ENCODE peak calls at places on chromosomes 4 and X, in ten cellular contexts. N, L, I, M, O, V, J, Y, K and D are unnamed samples.

GRCh38 chrX:47093248-47093647 is 15.0 kb downstream of the RGN start:
- DNase-seq in O (no peak), I (no peak), V (no peak), Y (peak), L (peak), N (no peak), M (no peak), J (no peak), K (no peak), D (no peak)

GRCh38 chr4:79421483-79421882 is 13.5 kb upstream of the GK2 start:
- DNase-seq in I (no peak), K (no peak), L (no peak), Y (no peak), O (no peak), V (no peak), N (no peak), M (no peak), J (no peak), D (no peak)

GRCh38 chr4:2105559-2105958 is 46.4 kb downstream of the NAT8L start:
- DNase-seq in V (no peak), L (no peak), O (no peak), K (no peak), I (no peak), J (no peak), N (no peak), M (no peak), Y (no peak), D (no peak)

GRCh38 chr4:119666653-119667091 is 38.1 kb upstream of the PDE5A start:
- DNase-seq in V (no peak), J (no peak), K (no peak), I (no peak), M (no peak), Y (peak), O (no peak), L (no peak), N (peak), D (no peak)

GRCh38 chr4:108303488-108304177 is 134.9 kb upstream of the LEF1 start:
- DNase-seq in O (no peak), L (no peak), K (no peak), J (no peak), V (no peak), N (no peak), M (no peak), Y (no peak), I (no peak), D (no peak)

GRCh38 chr4:89708903-89709361 is 128.0 kb downstream of the SNCA start:
- DNase-seq in K (no peak), N (no peak), M (no peak), O (no peak), V (no peak), Y (no peak), J (no peak), I (peak), L (no peak), D (peak)

GRCh38 chr4:134610956-134611355 is 409.4 kb upstream of the PABPC4L start:
- DNase-seq in N (no peak), K (no peak), M (no peak), O (no peak), L (no peak), I (no peak), V (no peak), Y (no peak), J (no peak), D (no peak)

GRCh38 chrX:41661366-41662095 is 27.2 kb upstream of the GPR34 start:
- DNase-seq in O (no peak), M (no peak), J (no peak), K (no peak), V (no peak), N (no peak), I (no peak), L (no peak), Y (no peak), D (no peak)

GRCh38 chrX:9515464-9515863 is 50.6 kb downstream of the TBL1X start:
- DNase-seq in K (no peak), M (no peak), I (no peak), N (no peak), O (no peak), Y (no peak), V (no peak), J (no peak), L (no peak), D (no peak)

GRCh38 chrX:120664081-120664480 is 34.2 kb upstream of the C1GALT1C1 start:
- DNase-seq in M (no peak), I (no peak), V (no peak), N (no peak), O (no peak), J (no peak), K (no peak), L (peak), Y (no peak), D (no peak)

GRCh38 chrX:98380106-98380505 is 1496.4 kb downstream of the RPA4 start:
- DNase-seq in J (no peak), M (no peak), O (no peak), I (no peak), N (no peak), L (no peak), K (no peak), Y (peak), V (peak), D (no peak)

GRCh38 chrX:86133761-86134160 is 14.5 kb upstream of the DACH2 start:
- DNase-seq in K (no peak), M (no peak), Y (no peak), I (no peak), N (no peak), L (no peak), O (no peak), J (no peak), V (no peak), D (no peak)

DNA sequence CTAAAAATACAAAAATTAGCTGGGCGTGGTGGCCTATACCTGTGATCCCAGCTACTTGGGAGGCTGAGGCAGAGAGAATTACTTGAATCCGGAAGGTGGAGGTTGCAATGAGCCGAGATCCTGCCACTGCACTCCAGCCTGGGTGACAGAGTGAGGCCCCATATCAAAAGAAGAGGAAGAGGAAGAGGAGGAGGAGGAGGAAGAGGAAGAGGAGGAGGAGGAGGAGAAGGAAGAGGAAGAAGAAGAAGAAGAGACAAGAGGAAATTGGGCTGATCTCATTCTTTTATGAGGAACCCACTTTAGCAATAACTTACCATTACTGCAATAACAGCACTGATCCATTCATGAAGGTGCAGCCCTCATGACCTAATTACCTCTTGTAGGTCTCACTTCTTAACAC is 138.9 kb upstream of the GIMD1 start:
- DNase-seq in J (no peak), I (no peak), Y (no peak), K (no peak), L (no peak), N (no peak), O (no peak), V (no peak), M (no peak), D (no peak)
- H3K27ac ChIP-seq in J (no peak), I (no peak), Y (no peak), K (no peak), L (no peak), N (no peak), O (no peak), V (no peak), M (no peak), D (no peak)

DNA sequence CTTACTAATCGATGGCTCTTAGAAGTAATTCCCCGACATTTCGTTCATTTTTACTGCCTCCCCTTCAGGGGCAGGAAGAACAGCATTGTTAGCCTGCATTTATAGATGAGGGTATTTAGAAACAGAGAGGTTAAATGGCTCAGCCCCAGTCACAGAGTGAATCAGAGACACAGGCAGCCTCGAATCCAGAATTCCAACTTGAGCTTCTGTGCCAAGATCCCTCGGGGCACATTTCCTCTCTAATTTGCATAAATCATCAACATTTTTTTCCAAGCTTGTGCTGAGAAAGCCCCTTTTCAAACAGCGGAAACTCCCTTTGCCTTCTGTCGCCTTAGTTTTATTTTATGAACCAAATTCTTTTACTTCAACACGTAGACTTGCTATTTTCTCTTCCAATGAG is 91.3 kb upstream of the BCOR start:
- DNase-seq in N (no peak), Y (no peak), M (no peak), I (no peak), O (no peak), J (no peak), L (no peak), K (no peak), V (no peak), D (no peak)
- H3K27ac ChIP-seq in N (no peak), Y (no peak), M (no peak), I (no peak), O (no peak), J (no peak), L (no peak), K (no peak), V (no peak), D (no peak)

DNA sequence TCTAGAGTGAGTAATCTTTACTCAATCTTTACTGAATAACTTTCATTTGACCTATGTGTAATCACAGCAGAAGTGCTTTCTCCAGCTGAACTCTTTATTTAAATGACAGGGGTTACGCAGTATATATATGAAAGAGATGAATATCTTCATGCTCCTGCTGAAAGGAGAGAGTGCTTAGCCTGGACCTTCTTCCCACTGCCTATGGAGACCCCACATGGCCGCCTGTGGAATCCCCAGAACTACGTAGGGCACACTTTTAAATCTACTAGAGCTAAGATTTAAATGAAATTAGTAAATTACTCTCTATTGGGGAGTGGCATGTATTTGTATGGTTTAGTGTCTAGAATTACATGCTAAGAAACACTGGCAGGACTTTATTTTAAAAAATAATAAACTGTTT is 391.2 kb downstream of the ANKRD50 start:
- DNase-seq in M (no peak), L (no peak), V (peak), I (no peak), K (no peak), J (no peak), N (no peak), Y (peak), O (no peak), D (no peak)
- H3K27ac ChIP-seq in M (no peak), L (no peak), V (no peak), I (no peak), K (no peak), J (no peak), N (no peak), Y (no peak), O (no peak), D (no peak)

GRCh38 chr4:38987491-38987890 is 44.7 kb downstream of the TMEM156 start:
- DNase-seq in Y (no peak), L (no peak), K (no peak), O (no peak), J (no peak), N (no peak), I (no peak), V (no peak), M (no peak), D (no peak)

GRCh38 chr4:38994135-38994534 is 38.1 kb downstream of the TMEM156 start:
- DNase-seq in Y (no peak), L (no peak), K (no peak), J (no peak), M (no peak), O (no peak), V (no peak), I (no peak), N (no peak), D (no peak)

GRCh38 chr4:38993683-38994082 is 38.5 kb downstream of the TMEM156 start:
- DNase-seq in L (no peak), O (no peak), M (no peak), K (no peak), J (no peak), I (no peak), Y (no peak), N (no peak), V (no peak), D (no peak)

GRCh38 chr4:38989487-38989886 is 42.7 kb downstream of the TMEM156 start:
- DNase-seq in N (no peak), J (no peak), Y (no peak), V (no peak), M (no peak), K (no peak), O (no peak), I (no peak), L (no peak), D (no peak)

DNA sequence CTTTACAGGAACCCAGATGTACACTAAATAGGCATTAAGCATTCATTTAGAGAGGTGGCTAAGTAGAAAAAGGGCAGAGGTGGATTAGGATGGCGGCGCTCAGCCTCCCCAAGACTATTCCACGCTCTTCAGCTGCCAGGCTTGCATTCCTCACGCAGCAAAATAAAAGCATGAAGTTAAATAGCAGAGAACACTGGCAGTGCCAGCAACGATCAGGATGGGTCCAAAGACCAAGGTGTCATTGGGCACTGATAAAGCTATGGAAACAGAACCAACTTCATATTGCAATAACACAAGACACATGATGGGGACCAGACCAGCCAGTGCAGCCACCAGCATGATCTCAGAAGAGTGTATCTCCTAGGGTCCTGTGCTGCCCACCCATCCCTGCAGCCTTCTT is 42.0 kb downstream of the TMEM156 start:
- DNase-seq in I (no peak), M (no peak), Y (no peak), V (no peak), O (no peak), K (no peak), J (no peak), N (no peak), L (no peak), D (no peak)
- H3K27ac ChIP-seq in I (no peak), M (no peak), Y (no peak), V (no peak), O (no peak), K (no peak), J (no peak), N (no peak), L (no peak), D (no peak)

DNA sequence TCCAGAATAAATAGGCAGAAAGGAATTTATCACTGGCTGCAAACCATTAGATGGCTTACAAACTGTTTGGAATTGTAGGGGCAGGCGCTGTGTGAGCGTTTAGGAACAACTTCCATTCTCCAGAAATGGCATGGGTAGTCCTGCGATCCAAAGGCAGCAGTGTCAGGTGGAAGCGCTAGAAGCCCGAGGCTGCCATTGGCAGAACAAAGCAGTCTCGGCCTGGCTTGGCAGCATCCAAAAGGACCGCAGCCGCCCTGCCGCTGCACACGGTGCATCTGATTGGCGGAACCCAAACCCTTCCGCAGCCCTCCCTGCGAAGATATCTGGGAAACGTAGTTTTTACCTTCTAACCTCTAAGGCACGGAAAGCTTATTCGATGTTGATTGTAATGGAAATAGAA is 23.6 kb upstream of the YTHDC1 start:
- DNase-seq in Y (peak), O (peak), V (peak), K (peak), M (peak), N (peak), I (peak), J (peak), L (peak), D (peak)
- H3K27ac ChIP-seq in Y (no peak), O (no peak), V (no peak), K (no peak), M (no peak), N (no peak), I (no peak), J (no peak), L (no peak), D (no peak)

GRCh38 chr4:184329235-184330007 is 111.7 kb upstream of the ENPP6 start:
- DNase-seq in J (no peak), K (no peak), Y (no peak), N (no peak), I (no peak), O (no peak), V (peak), L (no peak), M (no peak), D (no peak)

GRCh38 chr4:184324939-184325477 is 107.3 kb upstream of the ENPP6 start:
- DNase-seq in I (no peak), Y (no peak), V (no peak), O (no peak), K (no peak), L (no peak), M (no peak), J (no peak), N (no peak), D (no peak)

GRCh38 chr4:184328022-184328736 is 110.5 kb upstream of the ENPP6 start:
- DNase-seq in Y (no peak), J (no peak), O (no peak), N (no peak), M (no peak), L (no peak), V (peak), I (no peak), K (no peak), D (no peak)

GRCh38 chr4:184331155-184331995 is 113.7 kb upstream of the ENPP6 start:
- DNase-seq in J (no peak), O (no peak), M (no peak), L (no peak), I (no peak), K (no peak), N (no peak), Y (no peak), V (peak), D (no peak)

DNA sequence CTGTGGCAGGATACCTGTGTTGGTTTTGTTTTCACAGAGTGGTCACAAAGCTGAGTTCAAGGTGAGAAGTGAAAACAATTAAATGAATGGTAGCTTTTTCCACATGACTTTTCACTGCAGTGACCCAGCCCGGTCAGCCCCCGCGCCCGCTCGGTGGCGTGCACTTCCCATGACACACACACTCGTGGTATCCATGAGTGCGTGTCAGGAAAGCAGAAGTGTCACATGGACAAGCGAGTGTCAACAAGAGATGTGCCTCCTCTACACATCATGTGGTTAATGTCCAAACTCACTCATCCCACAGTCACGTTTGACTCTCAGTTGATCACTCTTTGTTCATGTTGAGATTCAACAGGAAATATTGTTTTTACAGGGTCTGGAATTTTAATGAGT is 112.3 kb upstream of the ENPP6 start:
- DNase-seq in K (no peak), I (no peak), O (peak), N (no peak), V (no peak), L (no peak), Y (no peak), M (no peak), J (no peak), D (peak)
- H3K27ac ChIP-seq in K (no peak), I (no peak), O (peak), N (no peak), V (no peak), L (no peak), Y (no peak), M (no peak), J (no peak), D (no peak)

DNA sequence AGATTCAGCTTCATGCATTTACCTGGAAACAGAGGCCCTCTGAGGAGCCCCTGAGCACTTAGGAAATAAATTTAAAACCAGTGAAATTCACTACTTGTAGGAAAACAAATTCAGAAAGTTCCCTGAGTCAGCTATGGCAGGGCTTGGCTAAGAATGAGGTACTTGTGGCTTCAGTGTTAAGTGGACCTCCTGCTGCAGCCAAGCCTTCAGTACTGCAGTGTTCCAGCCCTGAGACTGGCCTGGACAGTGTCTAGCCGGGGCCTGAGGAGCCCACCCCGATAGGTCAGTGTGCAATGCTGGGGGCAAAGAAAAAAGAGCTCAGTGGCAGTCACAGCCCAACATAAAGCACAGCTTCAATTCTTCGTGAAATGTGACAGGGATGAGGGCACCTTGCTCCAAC is 41.9 kb downstream of the F11 start:
- DNase-seq in M (no peak), J (no peak), Y (no peak), K (no peak), V (no peak), L (no peak), I (no peak), O (no peak), N (no peak), D (no peak)
- H3K27ac ChIP-seq in M (no peak), J (no peak), Y (no peak), K (no peak), V (no peak), L (no peak), I (no peak), O (no peak), N (no peak), D (no peak)

DNA sequence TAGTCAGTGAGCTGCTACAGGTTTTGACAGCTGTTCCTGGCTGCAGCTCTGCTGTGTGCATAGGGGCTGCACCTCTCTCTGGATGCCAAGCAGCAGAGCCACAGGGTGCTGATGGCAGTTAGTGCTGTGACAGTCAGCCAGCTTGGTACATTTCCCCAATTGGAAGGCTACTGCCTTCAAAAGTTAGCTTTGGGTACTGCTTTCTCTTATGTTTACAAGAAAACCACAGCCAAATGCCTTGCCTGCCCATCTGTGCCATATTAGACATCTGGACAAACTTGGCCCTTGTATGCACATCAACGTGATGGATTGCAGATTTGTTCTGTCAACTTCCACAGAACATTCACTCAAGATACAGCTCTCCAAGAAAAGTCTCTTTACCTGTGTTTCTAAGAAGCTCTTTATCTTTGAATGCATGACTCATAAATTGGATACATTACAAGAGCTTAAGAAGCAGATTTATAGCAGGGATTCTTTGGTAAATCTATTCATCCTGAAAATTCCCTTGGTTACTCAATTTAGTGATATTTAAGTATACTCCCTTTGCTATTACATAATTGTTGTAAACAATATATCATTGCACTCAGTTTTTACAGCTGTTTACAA is 623.7 kb downstream of the EPHA5 start:
- DNase-seq in L (no peak), M (no peak), Y (no peak), N (no peak), I (no peak), V (peak), K (no peak), O (no peak), J (no peak), D (no peak)
- H3K27ac ChIP-seq in L (no peak), M (no peak), Y (no peak), N (no peak), I (no peak), V (no peak), K (no peak), O (no peak), J (no peak), D (no peak)